ENCODE peak calls at places on chromosomes 12 and 14, in four cellular contexts. Q is A549, M is A673, Z is iPS DF 6.9. D is an unnamed sample.
A peak's percentile ranks its signal among the peaks of the same experiment; 100 is the strongest.

GRCh38 chr12:79552186-79552585 is 138.6 kb downstream of the PAWR start:
- DNase-seq in Q (no peak), Z (no peak), M (no peak), D (no peak)

GRCh38 chr14:54502602-54503001 is 7.1 kb upstream of the CGRRF1 start:
- DNase-seq in M (no peak), Z (no peak), Q (no peak), D (no peak)

GRCh38 chr12:54650884-54651283 is 2.7 kb upstream of the DCD start:
- DNase-seq in Z (no peak), M (no peak), Q (no peak), D (no peak)

GRCh38 chr14:104870368-104871144 is 5.5 kb downstream of the CEP170B start:
- DNase-seq in M (no peak), Q (peak; percentile 45), Z (no peak), D (no peak)

GRCh38 chr12:56074396-56074795 is 5.6 kb upstream of the ERBB3 start:
- DNase-seq in M (no peak), Z (no peak), Q (no peak), D (no peak)

GRCh38 chr12:46269429-46270241 is 792 bp upstream of the SLC38A1 start:
- DNase-seq in Z (no peak), Q (peak; percentile 52), M (no peak), D (no peak)

GRCh38 chr14:70886421-70887206 is 20.6 kb upstream of the PCNX1 start:
- DNase-seq in Z (no peak), Q (no peak), M (no peak), D (no peak)

GRCh38 chr12:108798551-108799221 is 58.7 kb downstream of the SSH1 start:
- DNase-seq in Q (no peak), M (no peak), Z (no peak), D (no peak)

GRCh38 chr14:63614964-63615363 is 26.7 kb downstream of the WDR89 start:
- DNase-seq in Q (no peak), Z (no peak), M (peak; percentile 37), D (no peak)

GRCh38 chr12:28026701-28027100 is 54.2 kb upstream of the PTHLH start:
- DNase-seq in Z (no peak), M (no peak), Q (no peak), D (no peak)

GRCh38 chr14:81400202-81400678 is at the start of gene STON2:
- DNase-seq in Z (no peak), M (peak; percentile 77), Q (peak; percentile 16), D (no peak)

GRCh38 chr14:38042356-38042755 is 165.3 kb upstream of the SSTR1 start:
- DNase-seq in Q (no peak), Z (no peak), M (peak; percentile 6), D (no peak)

GRCh38 chr12:121061831-121062230 is 22.8 kb upstream of the OASL start:
- DNase-seq in M (peak; percentile 40), Q (no peak), Z (no peak), D (no peak)

GRCh38 chr12:52870361-52871290 is 21.8 kb upstream of the KRT78 start:
- DNase-seq in Q (peak; percentile 86), M (peak; percentile 73), Z (no peak), D (no peak)

GRCh38 chr12:6684609-6685008 is 4.6 kb downstream of the ZNF384 start:
- DNase-seq in Z (no peak), M (peak; percentile 70), Q (peak; percentile 56), D (no peak)

GRCh38 chr12:113278141-113278540 is 56.8 kb downstream of the SLC8B1 start:
- DNase-seq in Z (no peak), Q (no peak), M (no peak), D (no peak)

GRCh38 chr14:99571303-99571986 is 32.6 kb downstream of the CCDC85C start:
- DNase-seq in M (no peak), Q (no peak), Z (no peak), D (no peak)

GRCh38 chr14:90308561-90308960 is 23.2 kb downstream of the NRDE2 start:
- DNase-seq in Z (no peak), M (no peak), Q (no peak), D (no peak)

GRCh38 chr12:8038659-8039114 is 6.2 kb downstream of the FOXJ2 start:
- DNase-seq in Z (peak; percentile 33), M (peak; percentile 75), Q (no peak), D (no peak)

GRCh38 chr12:29427964-29428363 is 47.0 kb upstream of the ERGIC2 start:
- DNase-seq in Z (no peak), M (peak; percentile 5), Q (no peak), D (no peak)

GRCh38 chr14:81991998-81992397 is 458.3 kb upstream of the SEL1L start:
- DNase-seq in Z (no peak), Q (no peak), M (peak; percentile 14), D (no peak)

GRCh38 chr12:105457026-105457425 is 126.5 kb downstream of the C12orf75 start:
- DNase-seq in M (no peak), Q (no peak), Z (no peak), D (no peak)

GRCh38 chr12:69846976-69847375 is 21.9 kb downstream of the MYRFL start:
- DNase-seq in Z (no peak), Q (no peak), M (no peak), D (no peak)

GRCh38 chr12:102023343-102023930 is 38.4 kb downstream of the WASHC3 start:
- DNase-seq in M (no peak), Q (no peak), Z (no peak), D (no peak)

GRCh38 chr12:48618541-48618940 is 48.7 kb upstream of the LALBA start:
- DNase-seq in Z (peak; percentile 91), Q (peak; percentile 70), M (peak; percentile 80), D (peak; percentile 9)

GRCh38 chr12:2773199-2773875 is 21.4 kb upstream of the FKBP4 start:
- DNase-seq in Q (no peak), M (no peak), Z (no peak), D (no peak)

GRCh38 chr12:2768224-2768961 is 26.4 kb upstream of the FKBP4 start:
- DNase-seq in M (no peak), Q (no peak), Z (no peak), D (no peak)

GRCh38 chr12:2765608-2766007 is 29.2 kb upstream of the FKBP4 start:
- DNase-seq in M (no peak), Z (no peak), Q (no peak), D (no peak)

GRCh38 chr12:2772370-2772769 is 22.4 kb upstream of the FKBP4 start:
- DNase-seq in Q (no peak), M (no peak), Z (no peak), D (no peak)

DNA sequence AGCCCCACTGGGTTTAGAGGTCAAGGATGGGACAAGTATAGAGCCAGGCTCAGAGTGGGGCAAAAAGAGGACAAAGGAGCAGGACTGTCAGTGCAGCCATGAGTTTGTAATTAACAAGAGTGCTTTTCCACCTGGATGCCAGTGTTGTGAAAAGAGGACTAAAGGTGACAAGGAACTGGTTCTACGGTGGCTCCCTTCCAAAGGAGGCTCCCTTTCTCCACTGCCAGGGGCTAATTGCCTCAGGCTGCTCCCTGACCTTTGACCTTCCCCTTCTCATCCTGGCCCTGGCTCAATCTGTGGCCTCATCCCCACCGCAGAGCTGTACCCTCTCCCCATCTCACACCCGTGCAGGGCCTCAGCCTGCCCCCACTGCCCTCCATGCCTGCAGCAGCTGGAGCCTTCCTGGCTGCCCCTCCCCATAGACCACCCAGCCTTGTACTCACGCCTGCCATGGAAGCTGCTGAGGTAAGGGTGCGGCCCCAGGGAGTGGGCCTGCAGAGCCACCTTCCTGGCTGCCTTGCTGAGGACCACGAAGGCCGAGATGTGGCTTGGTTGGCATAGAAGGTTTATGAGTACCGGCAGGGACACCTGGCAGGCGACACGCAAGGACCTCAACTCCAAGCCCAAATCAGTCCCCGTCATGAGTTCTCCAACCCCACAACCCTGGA is 24.8 kb upstream of the FKBP4 start:
- DNase-seq in M (no peak), Z (no peak), Q (no peak), D (no peak)
- H3K4me3 ChIP-seq in M (no peak overlapping the region), Z (no peak overlapping the region), Q (no peak overlapping the region), D (no peak overlapping the region)

GRCh38 chr12:41979574-41979973 is 165.1 kb downstream of the GXYLT1 start:
- DNase-seq in Z (no peak), Q (no peak), M (no peak), D (no peak)

GRCh38 chr12:41981758-41982157 is 162.9 kb downstream of the GXYLT1 start:
- DNase-seq in M (peak; percentile 26), Z (no peak), Q (peak; percentile 28), D (no peak)

GRCh38 chr12:41981013-41981412 is 163.7 kb downstream of the GXYLT1 start:
- DNase-seq in Q (no peak), M (no peak), Z (no peak), D (no peak)

GRCh38 chr12:41983394-41983793 is 161.3 kb downstream of the GXYLT1 start:
- DNase-seq in Q (no peak), Z (no peak), M (peak; percentile 24), D (no peak)

DNA sequence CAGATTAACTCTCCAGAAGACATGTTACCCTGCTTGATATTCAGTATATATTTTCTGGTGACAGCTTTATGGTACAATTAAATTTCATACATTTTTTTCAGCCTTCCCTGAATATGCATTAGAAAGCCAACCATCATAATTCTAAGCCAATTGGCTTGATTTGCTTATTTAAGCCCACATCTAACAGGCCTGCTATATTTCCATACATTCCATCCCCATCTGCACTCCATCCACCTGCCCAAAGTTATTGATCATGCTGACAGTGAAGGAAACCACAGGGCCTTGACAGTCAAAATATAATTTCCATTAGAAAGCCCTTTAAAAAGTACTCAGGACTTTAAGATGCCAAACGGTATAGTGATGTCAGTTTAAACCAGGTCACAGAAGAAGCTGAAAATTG is 164.3 kb downstream of the GXYLT1 start:
- DNase-seq in M (no peak), Z (no peak), Q (no peak), D (no peak)
- H3K4me1 ChIP-seq in M (peaks cover 47% of the 10 kb centered on the region), Z (no peaks in the 10 kb centered on the region), Q (peaks cover 51% of the 10 kb centered on the region), D (peaks cover 8% of the 10 kb centered on the region)

DNA sequence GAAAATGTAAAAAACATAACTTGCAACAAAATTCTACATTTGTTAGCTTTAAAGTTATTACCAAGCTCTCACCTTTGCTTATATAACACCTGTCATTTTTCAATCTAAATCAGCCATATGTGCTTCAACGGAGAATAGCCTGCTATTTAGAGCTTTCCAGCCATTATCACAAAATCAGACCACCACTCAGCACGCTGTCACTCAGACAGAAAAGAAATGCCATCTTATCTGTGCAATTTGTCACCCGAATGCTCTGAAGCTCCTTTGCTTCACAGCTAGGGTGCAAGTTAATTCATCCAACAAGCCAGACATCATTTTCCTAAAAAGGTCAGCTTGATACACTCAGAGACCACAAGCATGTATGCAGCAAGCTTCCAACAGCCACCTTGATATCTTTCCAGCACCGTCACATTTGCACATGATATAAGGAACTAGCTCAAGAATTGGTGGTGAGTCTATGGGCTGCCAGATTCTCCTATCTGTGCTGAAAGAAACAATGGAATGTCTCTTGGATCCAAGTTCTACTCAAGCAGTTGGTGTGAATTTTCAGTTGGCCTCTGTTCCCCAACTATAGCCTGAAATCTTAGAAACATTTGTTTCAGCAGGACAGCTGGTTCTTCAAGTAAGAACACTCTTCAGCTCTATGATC is 20.0 kb upstream of the IFNG-AS1 start:
- DNase-seq in M (no peak), Q (no peak), Z (no peak), D (no peak)
- H3K27ac ChIP-seq in M (no peak overlapping the region), Q (no peak overlapping the region), Z (no peak overlapping the region), D (no peak overlapping the region)

GRCh38 chr12:131133015-131133905 is 179.6 kb downstream of the ADGRD1 start:
- DNase-seq in M (peak; percentile 15), Z (no peak), Q (no peak), D (no peak)
- H3K4me3 ChIP-seq in M (no peak overlapping the region), Z (no peak overlapping the region), Q (no peak overlapping the region), D (no peak overlapping the region)

DNA sequence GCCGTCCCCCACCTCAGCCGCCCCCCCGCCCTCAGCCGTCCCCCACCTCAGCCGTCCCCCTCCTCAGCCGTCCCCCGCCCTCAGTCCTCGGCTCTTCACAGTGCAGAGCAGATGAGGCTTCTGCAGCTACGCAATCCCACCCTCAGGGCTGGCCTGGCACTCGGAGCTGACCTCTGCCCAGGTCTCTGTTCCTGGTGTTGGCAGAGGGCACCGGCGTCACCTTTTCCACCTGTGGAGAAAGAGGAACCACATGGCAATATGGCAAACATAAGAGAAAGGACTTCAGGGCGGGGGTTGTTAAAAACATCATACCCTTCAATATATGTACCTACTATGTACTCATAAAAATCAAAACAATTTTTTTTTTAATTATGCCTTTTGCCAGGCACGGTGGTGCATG is 45.8 kb downstream of the MLXIP start:
- DNase-seq in Q (no peak), M (no peak), Z (no peak), D (no peak)
- H3K4me1 ChIP-seq in Q (peaks cover 37% of the 10 kb centered on the region), M (peaks cover 15% of the 10 kb centered on the region), Z (no peaks in the 10 kb centered on the region), D (peaks cover 3% of the 10 kb centered on the region)

D was measured in thoracic aorta.